ENCODE peak calls at places on chromosomes 6 and 20, in five cellular contexts. Q is RPMI7951; B is Peyer's patch; M is fibroblast of mammary gland; R is stimulated activated naive CD8-positive, alpha-beta T cell treated with anti-CD3 and anti-CD28 coated beads, Interleukin-15, amount 100 ng/mL, for 72 hours. K is an unnamed sample.

GRCh38 chr6:106163446-106163965 is 77.4 kb downstream of the PRDM1 start:
- DNase-seq in Q (peak), B (peak), M (peak), R (peak), K (peak)

GRCh38 chr6:422423-423061 is 31.0 kb downstream of the IRF4 start:
- DNase-seq in Q (peak), B (no peak), M (peak), R (peak), K (peak)

GRCh38 chr20:38089500-38089899 is 56.0 kb downstream of the RPRD1B start:
- DNase-seq in Q (no peak), B (no peak), M (no peak), R (no peak), K (no peak)

GRCh38 chr6:116011096-116011401 is 49.6 kb downstream of the FRK start:
- DNase-seq in Q (no peak), B (no peak), M (no peak), R (no peak), K (no peak)

GRCh38 chr20:4819901-4820300 is 98.2 kb downstream of the PRND start:
- DNase-seq in Q (no peak), B (no peak), M (no peak), R (no peak), K (no peak)

GRCh38 chr6:135215160-135215559 is 34.1 kb downstream of the MYB start:
- DNase-seq in Q (no peak), B (no peak), M (no peak), R (no peak), K (no peak)

GRCh38 chr6:49409951-49410542 is 53.0 kb downstream of the MMUT start:
- DNase-seq in Q (peak), B (peak), M (peak), R (peak), K (peak)

GRCh38 chr6:36662380-36662779 is 16.1 kb upstream of the CDKN1A start:
- DNase-seq in Q (no peak), B (no peak), M (no peak), R (no peak), K (no peak)

GRCh38 chr6:113375950-113376846 is 480.9 kb upstream of the MARCKS start:
- DNase-seq in Q (peak), B (no peak), M (peak), R (no peak), K (peak)

GRCh38 chr6:159163901-159164370 is 5.3 kb upstream of the FNDC1 start:
- DNase-seq in Q (peak), B (no peak), M (peak), R (no peak), K (peak)

GRCh38 chr20:31667315-31668285 is 29.9 kb downstream of the COX4I2 start:
- DNase-seq in Q (no peak), B (no peak), M (no peak), R (no peak), K (no peak)

GRCh38 chr20:59628171-59628570 is 23.8 kb downstream of the PHACTR3 start:
- DNase-seq in Q (no peak), B (no peak), M (no peak), R (no peak), K (no peak)

GRCh38 chr20:44780226-44780625 is 30.1 kb downstream of the RIMS4 start:
- DNase-seq in Q (peak), B (no peak), M (peak), R (peak), K (peak)

GRCh38 chr20:23349338-23350006 is 1.1 kb upstream of the NXT1 start:
- DNase-seq in Q (no peak), B (no peak), M (peak), R (no peak), K (no peak)

GRCh38 chr6:164455835-164456234 is 853.6 kb downstream of the C6orf118 start:
- DNase-seq in Q (no peak), B (no peak), M (no peak), R (no peak), K (no peak)

GRCh38 chr20:57335392-57335791 is 5.8 kb downstream of the SPO11 start:
- DNase-seq in Q (peak), B (no peak), M (no peak), R (no peak), K (no peak)

GRCh38 chr20:62238569-62239277 is 402 bp downstream of the OSBPL2 start:
- DNase-seq in Q (peak), B (peak), M (no peak), R (no peak), K (no peak)

GRCh38 chr20:48246391-48246790 is 461.1 kb upstream of the SULF2 start:
- DNase-seq in Q (no peak), B (no peak), M (no peak), R (no peak), K (no peak)